ENCODE peak calls at places on chromosomes 6 and 20, in nine cellular contexts. M is epithelial cell of esophagus, S is fibroblast of the aortic adventitia, C is H9, E is mucosa of descending colon, K is GM20000, J is left ventricle myocardium inferior, L is uterus, B is upper lobe of left lung. Y is an unnamed sample.

GRCh38 chr6:127812985-127813681 is 87.7 kb downstream of the THEMIS start:
- DNase-seq in J (no peak), C (no peak), B (no peak), M (no peak), L (no peak), E (no peak), S (no peak), K (no peak), Y (no peak)

GRCh38 chr6:47042238-47042843 is at the start of gene ADGRF1:
- DNase-seq in J (no peak), L (no peak), C (no peak), S (no peak), E (peak), B (peak), M (peak), K (no peak), Y (no peak)

GRCh38 chr20:47768016-47768953 is 17.0 kb downstream of the SULF2 start:
- DNase-seq in B (peak), K (no peak), E (peak), M (no peak), S (no peak), C (no peak), J (peak), L (peak), Y (no peak)

GRCh38 chr6:8131265-8131897 is 29.0 kb upstream of the EEF1E1 start:
- DNase-seq in L (peak), J (no peak), E (peak), C (peak), S (peak), M (peak), B (peak), K (peak), Y (peak)

GRCh38 chr6:117515326-117515725 is 32.9 kb downstream of the DCBLD1 start:
- DNase-seq in S (peak), K (no peak), J (no peak), B (no peak), E (no peak), M (no peak), C (no peak), L (no peak), Y (no peak)

GRCh38 chr6:82741996-82742385 is 323.6 kb downstream of the UBE3D start:
- DNase-seq in J (no peak), L (no peak), M (no peak), K (no peak), S (no peak), B (no peak), E (no peak), C (no peak), Y (no peak)

GRCh38 chr20:48892049-48892470 is 29.5 kb upstream of the ARFGEF2 start:
- DNase-seq in B (no peak), J (no peak), M (no peak), K (no peak), C (no peak), L (no peak), E (no peak), S (no peak), Y (no peak)

GRCh38 chr6:2989332-2990178 is 10.1 kb upstream of the NQO2 start:
- DNase-seq in E (peak), K (peak), B (peak), C (peak), M (peak), L (peak), S (peak), J (peak), Y (peak)

GRCh38 chr6:90107721-90108364 is 188.8 kb downstream of the BACH2 start:
- DNase-seq in C (no peak), J (no peak), K (peak), E (no peak), L (no peak), M (peak), B (no peak), S (no peak), Y (no peak)

GRCh38 chr6:10685092-10685769 is 9.2 kb downstream of the C6orf52 start:
- DNase-seq in J (no peak), E (no peak), C (no peak), M (no peak), L (no peak), B (no peak), K (no peak), S (no peak), Y (no peak)

GRCh38 chr6:90039911-90040310 is 145.6 kb downstream of the GJA10 start:
- DNase-seq in M (no peak), S (no peak), C (no peak), E (no peak), B (no peak), L (no peak), J (no peak), K (no peak), Y (no peak)

GRCh38 chr6:444653-445275 is 53.2 kb downstream of the IRF4 start:
- DNase-seq in J (no peak), M (no peak), K (no peak), S (no peak), L (no peak), B (no peak), C (peak), E (no peak), Y (no peak)

GRCh38 chr6:115000736-115001135 is 657.9 kb upstream of the HS3ST5 start:
- DNase-seq in J (no peak), E (no peak), B (no peak), C (no peak), K (no peak), M (peak), L (no peak), S (no peak), Y (no peak)

GRCh38 chr20:19785886-19786285 is 27.8 kb downstream of the RIN2 start:
- DNase-seq in J (no peak), K (no peak), S (no peak), L (no peak), B (no peak), E (no peak), M (no peak), C (no peak), Y (no peak)

GRCh38 chr6:53250761-53251672 is 97.7 kb downstream of the ELOVL5 start:
- DNase-seq in C (no peak), S (peak), M (peak), B (no peak), K (no peak), J (no peak), L (no peak), E (no peak), Y (no peak)

GRCh38 chr20:38001981-38002380 is 31.3 kb downstream of the TTI1 start:
- DNase-seq in M (no peak), S (peak), L (no peak), J (no peak), B (no peak), E (no peak), K (no peak), C (no peak), Y (no peak)

GRCh38 chr20:38000293-38000692 is 33.0 kb downstream of the TTI1 start:
- DNase-seq in L (no peak), K (no peak), B (no peak), M (no peak), E (no peak), J (no peak), C (no peak), S (no peak), Y (no peak)

GRCh38 chr20:38001173-38001875 is 31.9 kb downstream of the TTI1 start:
- DNase-seq in S (peak), K (no peak), B (no peak), C (no peak), L (no peak), M (peak), J (no peak), E (no peak), Y (no peak)

GRCh38 chr20:37997516-37997915 is 35.7 kb downstream of the TTI1 start:
- DNase-seq in E (no peak), S (no peak), K (no peak), M (no peak), B (no peak), C (no peak), J (no peak), L (no peak), Y (no peak)

GRCh38 chr20:37999526-38000263 is 33.6 kb downstream of the TTI1 start:
- DNase-seq in E (no peak), S (no peak), K (no peak), B (no peak), L (no peak), J (no peak), M (no peak), C (no peak), Y (no peak)
- TF ChIP-seq CTCF in E (no peak), S (no peak), K (no peak), B (no peak), L (no peak), J (no peak), M (no peak), C (no peak), Y (no peak)

DNA sequence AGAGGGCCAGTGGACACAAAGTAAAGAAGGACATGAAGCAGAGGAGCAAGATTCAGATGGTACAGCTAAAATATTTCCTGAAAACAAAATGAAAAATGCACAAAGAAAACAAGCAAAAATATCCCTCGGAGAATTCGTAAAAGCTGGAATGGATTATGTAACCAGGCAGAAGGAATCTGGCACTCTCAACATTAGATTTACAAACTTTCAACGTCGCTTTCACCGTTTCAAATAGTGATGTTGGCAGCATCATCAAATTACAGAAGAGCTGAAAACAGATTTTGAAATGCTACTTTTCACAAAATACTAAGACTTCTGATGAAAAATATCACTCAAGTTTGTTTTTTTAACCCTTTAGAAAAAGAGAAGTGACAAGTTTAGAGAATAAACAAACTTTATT is 11.8 kb downstream of the SMLR1 start:
- DNase-seq in K (no peak), J (no peak), B (no peak), M (no peak), E (no peak), L (no peak), C (no peak), S (no peak), Y (no peak)
- TF ChIP-seq CTCF in K (no peak), J (no peak), B (no peak), M (no peak), E (no peak), L (no peak), C (no peak), S (no peak), Y (no peak)

DNA sequence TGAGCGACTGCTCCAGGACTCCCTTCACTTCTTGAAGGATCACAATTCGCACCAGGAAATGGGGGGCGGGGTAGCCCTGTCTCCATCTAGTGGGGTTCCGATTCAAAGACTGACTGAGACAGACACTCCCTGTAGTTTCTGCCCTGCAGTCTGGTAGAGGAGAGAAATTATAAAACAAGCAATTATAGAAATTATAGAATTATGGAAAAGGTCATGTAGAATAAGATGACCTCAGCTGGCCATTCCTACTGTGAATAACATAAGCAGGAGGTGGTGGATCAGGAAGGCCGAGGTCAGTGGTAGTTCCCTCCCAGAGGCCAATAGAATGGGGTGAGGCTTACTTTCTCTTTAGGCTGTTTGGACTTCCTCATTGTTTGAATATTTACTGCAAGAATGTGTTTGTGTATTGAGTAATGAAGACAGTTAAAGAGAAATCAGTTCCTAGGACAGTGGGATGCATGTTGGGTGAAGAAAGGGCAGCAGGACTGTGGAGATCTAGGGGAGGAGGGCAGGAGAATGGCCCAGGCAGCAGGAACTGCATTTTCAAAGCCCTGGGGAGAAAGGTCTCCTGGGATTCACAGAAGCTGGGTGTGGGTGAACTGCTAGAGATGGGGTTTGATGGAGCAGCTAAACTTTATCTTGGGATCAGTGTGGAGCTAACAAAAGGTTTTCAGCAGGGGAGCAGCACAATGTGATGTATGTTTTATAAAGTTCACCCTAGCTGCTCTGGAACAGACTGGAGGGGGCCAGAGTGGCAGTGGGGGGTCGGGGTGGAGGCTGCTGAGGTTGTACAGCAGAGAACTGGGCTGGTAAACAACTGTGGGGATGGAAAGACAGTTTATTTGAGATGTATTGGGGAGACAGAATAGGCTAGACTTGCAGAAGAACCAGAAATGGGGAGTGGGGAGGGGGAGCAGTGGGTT is 2.1 kb downstream of the ZNF341 start:
- DNase-seq in M (peak), K (peak), J (peak), E (peak), B (peak), C (no peak), S (peak), L (no peak), Y (no peak)
- TF ChIP-seq CTCF in M (no peak), K (no peak), J (no peak), E (no peak), B (no peak), C (no peak), S (no peak), L (no peak), Y (no peak)

GRCh38 chr6:105501246-105501645 is 98.4 kb upstream of the PREP start:
- DNase-seq in J (no peak), L (no peak), E (no peak), M (no peak), C (no peak), B (no peak), S (no peak), K (no peak), Y (no peak)

GRCh38 chr6:105501945-105502344 is 99.1 kb upstream of the PREP start:
- DNase-seq in B (no peak), M (peak), E (no peak), J (no peak), C (no peak), K (no peak), L (peak), S (no peak), Y (no peak)

GRCh38 chr6:105503641-105504040 is 100.8 kb upstream of the PREP start:
- DNase-seq in B (no peak), L (no peak), K (no peak), C (no peak), M (no peak), E (no peak), J (no peak), S (no peak), Y (no peak)

GRCh38 chr6:105499928-105500327 is 97.0 kb upstream of the PREP start:
- DNase-seq in L (no peak), C (no peak), B (no peak), S (no peak), K (no peak), M (peak), J (no peak), E (no peak), Y (no peak)

DNA sequence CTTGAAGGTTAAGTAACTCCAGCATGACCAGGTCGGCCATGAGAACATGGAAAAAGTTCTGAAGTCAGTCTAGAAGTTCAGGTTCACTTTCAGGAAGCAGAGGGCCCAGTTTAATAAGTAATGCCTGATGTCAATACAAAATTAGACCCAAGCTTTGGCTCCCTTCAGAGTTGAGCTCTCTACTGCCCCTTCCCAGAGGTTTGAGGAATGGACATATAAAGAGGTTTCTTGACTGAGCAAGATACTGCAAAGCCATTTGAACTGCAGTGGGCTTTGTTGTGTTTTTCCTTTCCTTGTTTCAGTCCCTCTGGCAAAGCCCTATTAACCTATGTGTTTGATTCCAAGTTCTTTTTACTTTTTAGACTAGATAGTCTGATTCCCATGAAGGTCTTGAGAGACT is 97.8 kb upstream of the PREP start:
- DNase-seq in B (no peak), J (no peak), K (no peak), L (no peak), C (no peak), E (no peak), S (no peak), M (no peak), Y (no peak)
- TF ChIP-seq CTCF in B (no peak), J (no peak), K (no peak), L (no peak), C (peak), E (no peak), S (no peak), M (no peak), Y (no peak)

GRCh38 chr20:45972500-45973183 is 639 bp upstream of the ZNF335 start:
- DNase-seq in B (no peak), M (peak), K (peak), J (no peak), E (no peak), S (no peak), C (no peak), L (peak), Y (no peak)

GRCh38 chr20:45969712-45970634 is 2.0 kb downstream of the ZNF335 start:
- DNase-seq in C (peak), J (no peak), M (peak), K (peak), L (peak), E (peak), B (peak), S (peak), Y (no peak)

GRCh38 chr20:45971425-45971674 is 653 bp downstream of the ZNF335 start:
- DNase-seq in L (no peak), B (no peak), E (peak), J (peak), S (no peak), C (no peak), M (no peak), K (no peak), Y (no peak)

GRCh38 chr20:45970646-45971424 is 1.2 kb downstream of the ZNF335 start:
- DNase-seq in S (peak), M (peak), C (peak), J (no peak), L (peak), K (peak), B (no peak), E (peak), Y (no peak)

DNA sequence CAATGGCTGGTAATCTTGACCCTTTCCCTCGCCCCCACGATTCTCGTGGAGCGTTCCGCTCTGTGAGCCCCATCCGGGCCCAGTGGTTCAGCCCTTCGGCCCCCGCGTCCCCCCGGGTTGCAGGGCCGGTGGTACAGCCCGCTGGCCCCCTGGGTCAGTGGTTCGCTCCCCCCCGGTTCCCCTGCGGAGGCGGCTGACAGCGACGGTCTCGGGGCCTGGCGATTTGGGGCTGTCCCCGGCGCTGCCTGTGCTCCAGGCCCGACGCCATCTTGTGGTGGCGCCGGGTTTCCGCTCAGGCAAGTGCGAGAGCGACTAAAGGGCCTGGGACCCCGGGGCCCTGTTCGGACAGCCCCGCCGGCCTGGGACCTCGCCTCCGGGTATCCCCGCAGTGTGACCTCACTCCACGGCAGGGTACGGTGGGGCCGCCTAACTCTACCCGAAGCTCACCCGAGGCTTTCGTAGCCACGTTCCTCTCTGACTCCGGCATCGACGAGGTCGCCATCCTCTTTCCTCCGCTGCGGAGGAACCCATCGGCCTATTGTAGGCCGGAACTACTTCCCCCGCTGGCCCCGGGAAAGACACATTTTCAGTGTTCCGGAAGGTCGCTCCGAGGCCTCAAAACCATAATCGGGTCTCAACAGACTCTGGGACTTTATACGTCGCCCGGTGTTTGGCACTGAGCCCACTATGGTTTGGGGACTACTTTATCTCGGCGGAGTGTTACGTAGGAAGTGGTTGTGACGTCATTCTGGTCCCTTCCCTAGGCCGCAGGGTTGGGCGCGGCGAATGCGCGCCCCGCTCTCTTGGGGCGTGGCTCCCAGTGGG is at the start of gene ZNF335:
- DNase-seq in J (peak), S (peak), K (peak), E (peak), C (peak), L (peak), B (peak), M (peak), Y (peak)
- TF ChIP-seq CTCF in J (peak), S (peak), K (no peak), E (peak), C (no peak), L (peak), B (peak), M (peak), Y (peak)

DNA sequence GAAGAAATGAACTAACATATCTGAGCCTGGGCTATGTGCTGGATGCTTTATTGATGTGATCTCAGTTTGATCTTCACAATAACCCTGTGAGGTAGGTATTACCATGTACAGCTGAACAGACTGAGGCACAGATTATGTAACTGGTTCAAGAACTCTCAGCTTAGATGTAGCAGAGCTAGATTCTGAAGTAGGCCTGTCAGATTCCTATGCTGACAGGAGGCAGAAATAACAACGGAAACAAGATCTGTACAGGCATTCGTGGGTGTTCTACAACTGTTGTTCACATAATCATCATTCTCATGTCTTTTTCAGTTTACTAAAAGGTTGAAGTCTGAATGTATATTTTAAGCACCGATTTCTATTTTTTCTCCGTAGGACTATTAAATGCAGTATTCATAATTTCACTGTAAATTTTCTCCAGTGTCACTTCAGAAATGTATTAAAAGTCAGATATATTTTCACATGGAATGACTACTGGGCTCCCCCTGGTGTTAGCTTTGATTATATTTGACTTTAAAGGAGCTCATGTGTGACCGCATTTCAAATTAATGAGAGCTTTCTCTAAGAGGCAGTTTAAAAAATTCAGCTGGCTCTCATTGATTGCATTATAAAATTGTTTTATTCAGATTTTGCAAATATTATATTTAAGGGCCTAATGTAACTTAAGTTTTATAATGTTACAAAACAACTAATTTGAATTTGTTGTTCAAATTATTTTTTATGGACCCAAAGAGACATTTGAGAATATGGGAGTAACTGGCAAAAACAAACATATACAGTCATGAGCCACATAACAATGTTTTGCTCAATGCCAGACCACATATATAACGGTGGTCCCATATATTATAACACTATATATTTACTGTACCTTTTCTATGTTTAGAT is 36.4 kb upstream of the SLC17A4 start:
- DNase-seq in K (peak), C (no peak), J (no peak), B (no peak), E (peak), M (peak), S (peak), L (no peak), Y (no peak)
- TF ChIP-seq CTCF in K (no peak), C (peak), J (peak), B (no peak), E (peak), M (peak), S (peak), L (peak), Y (peak)

Y was measured in mesothelial cell of epicardium.